ENCODE peak calls at places on chromosome 12, in ten cellular contexts. N is adrenal gland, Q is thoracic aorta, V is GM06990, C is IMR-90, T is upper lobe of right lung, Y is heart right ventricle, K is tibial artery, X is pancreas, B is breast epithelium. R is an unnamed sample. For H3K36me3, the result is how much of the 10 kb centered on the place peaks cover.

GRCh38 chr12:10213168-10214130 is 772 bp downstream of the GABARAPL1 start:
- DNase-seq in N (peak), Q (peak), V (peak), C (peak), T (peak), Y (peak), K (peak), X (peak), B (peak), R (peak)

GRCh38 chr12:100716949-100717732 is 77.4 kb upstream of the ANO4 start:
- DNase-seq in N (no peak), Q (no peak), V (no peak), C (no peak), T (no peak), Y (peak), K (no peak), X (no peak), B (no peak), R (no peak)

GRCh38 chr12:52044284-52044983 is 6.8 kb upstream of the NR4A1 start:
- DNase-seq in N (peak), Q (no peak), V (no peak), C (no peak), T (peak), Y (peak), K (peak), X (peak), B (peak), R (no peak)

GRCh38 chr12:89351489-89352241 is 636 bp downstream of the DUSP6 start:
- DNase-seq in N (peak), Q (no peak), V (peak), C (peak), T (peak), Y (peak), K (no peak), X (peak), B (no peak), R (peak)

GRCh38 chr12:1246637-1247036 is 255.6 kb downstream of the ERC1 start:
- DNase-seq in N (no peak), Q (no peak), V (no peak), C (no peak), T (no peak), Y (no peak), K (no peak), X (no peak), B (no peak), R (no peak)

GRCh38 chr12:3133410-3133793 is 56.2 kb downstream of the TSPAN9 start:
- DNase-seq in N (no peak), Q (no peak), V (no peak), C (peak), T (no peak), Y (no peak), K (no peak), X (no peak), B (no peak), R (no peak)

GRCh38 chr12:110244829-110245228 is 36.2 kb upstream of the ATP2A2 start:
- DNase-seq in N (peak), Q (no peak), V (no peak), C (no peak), T (no peak), Y (peak), K (no peak), X (no peak), B (no peak), R (no peak)

GRCh38 chr12:107948675-107949074 is 174.2 kb downstream of the ASCL4 start:
- DNase-seq in N (no peak), Q (no peak), V (no peak), C (no peak), T (no peak), Y (no peak), K (no peak), X (no peak), B (no peak), R (no peak)

GRCh38 chr12:121975029-121975428 is 46.7 kb upstream of the BCL7A start:
- DNase-seq in N (no peak), Q (no peak), V (no peak), C (no peak), T (no peak), Y (no peak), K (no peak), X (no peak), B (no peak), R (no peak)

GRCh38 chr12:3747543-3747942 is 5.4 kb downstream of the CRACR2A start:
- DNase-seq in N (peak), Q (no peak), V (no peak), C (no peak), T (no peak), Y (no peak), K (no peak), X (no peak), B (no peak), R (no peak)

GRCh38 chr12:69553626-69554248 is 31.5 kb upstream of the CCT2 start:
- DNase-seq in N (no peak), Q (no peak), V (no peak), C (peak), T (no peak), Y (no peak), K (no peak), X (peak), B (peak), R (no peak)

GRCh38 chr12:67088401-67089118 is 180.6 kb upstream of the CAND1 start:
- DNase-seq in N (no peak), Q (no peak), V (no peak), C (no peak), T (no peak), Y (no peak), K (no peak), X (no peak), B (no peak), R (no peak)

GRCh38 chr12:129903092-129903945 is 506 bp downstream of the TMEM132D start:
- DNase-seq in N (no peak), Q (no peak), V (no peak), C (no peak), T (no peak), Y (no peak), K (no peak), X (no peak), B (no peak), R (no peak)

GRCh38 chr12:109833307-109834189 is at the start of gene TRPV4:
- DNase-seq in N (no peak), Q (no peak), V (no peak), C (peak), T (peak), Y (peak), K (no peak), X (peak), B (no peak), R (no peak)

GRCh38 chr12:85626031-85626781 is 210.0 kb downstream of the RASSF9 start:
- DNase-seq in N (no peak), Q (no peak), V (no peak), C (peak), T (no peak), Y (no peak), K (no peak), X (no peak), B (no peak), R (no peak)

GRCh38 chr12:1256991-1257390 is 266.0 kb downstream of the ERC1 start:
- DNase-seq in N (no peak), Q (no peak), V (no peak), C (no peak), T (no peak), Y (no peak), K (no peak), X (no peak), B (no peak), R (no peak)

GRCh38 chr12:3869860-3870259 is 3.3 kb downstream of the PARP11 start:
- DNase-seq in N (no peak), Q (no peak), V (peak), C (no peak), T (no peak), Y (no peak), K (no peak), X (no peak), B (no peak), R (peak)

GRCh38 chr12:114648711-114649110 is 35.3 kb downstream of the TBX3 start:
- DNase-seq in N (no peak), Q (no peak), V (no peak), C (no peak), T (no peak), Y (no peak), K (no peak), X (no peak), B (no peak), R (no peak)

GRCh38 chr12:106418970-106419369 is 61.4 kb downstream of the POLR3B start:
- DNase-seq in N (no peak), Q (no peak), V (no peak), C (no peak), T (no peak), Y (no peak), K (no peak), X (no peak), B (no peak), R (no peak)

GRCh38 chr12:11884661-11885060 is 186.1 kb upstream of the BCL2L14 start:
- DNase-seq in N (no peak), Q (no peak), V (no peak), C (peak), T (no peak), Y (no peak), K (no peak), X (no peak), B (no peak), R (no peak)

GRCh38 chr12:130925616-130926015 is 28.1 kb upstream of the ADGRD1 start:
- DNase-seq in N (no peak), Q (no peak), V (no peak), C (peak), T (no peak), Y (no peak), K (no peak), X (no peak), B (no peak), R (no peak)

GRCh38 chr12:65533177-65533883 is 254.8 kb downstream of the MSRB3 start:
- DNase-seq in N (no peak), Q (no peak), V (no peak), C (peak), T (no peak), Y (no peak), K (no peak), X (no peak), B (no peak), R (no peak)

GRCh38 chr12:92457458-92458195 is 245.2 kb upstream of the PLEKHG7 start:
- DNase-seq in N (no peak), Q (no peak), V (no peak), C (no peak), T (no peak), Y (no peak), K (no peak), X (no peak), B (no peak), R (no peak)

DNA sequence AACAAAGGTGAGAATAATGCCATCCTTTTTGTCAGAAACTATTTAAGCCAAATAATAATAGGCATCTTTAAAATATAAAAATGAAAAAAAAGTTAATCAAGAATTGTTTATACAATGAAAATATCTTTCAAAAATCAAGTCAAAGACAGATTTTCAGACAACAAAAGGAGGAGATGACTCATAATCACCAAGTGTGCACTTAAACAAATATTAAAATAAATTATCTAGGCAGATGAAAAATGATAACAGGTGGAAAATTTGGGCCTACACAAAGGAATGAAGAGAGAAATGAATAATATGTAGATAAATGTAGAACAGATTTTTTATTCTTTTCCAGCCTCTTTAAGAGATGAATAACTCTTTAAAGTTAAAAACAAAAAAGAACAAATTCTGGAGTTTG is 250.0 kb upstream of the PLEKHG7 start:
- DNase-seq in N (no peak), Q (no peak), V (no peak), C (no peak), T (no peak), Y (no peak), K (no peak), X (no peak), B (no peak), R (no peak)
- H3K36me3 ChIP-seq in N (under half), Q (under half), V (under half), C (under half), T (under half), Y (under half), K (under half), X (under half), B (under half), R (under half)

DNA sequence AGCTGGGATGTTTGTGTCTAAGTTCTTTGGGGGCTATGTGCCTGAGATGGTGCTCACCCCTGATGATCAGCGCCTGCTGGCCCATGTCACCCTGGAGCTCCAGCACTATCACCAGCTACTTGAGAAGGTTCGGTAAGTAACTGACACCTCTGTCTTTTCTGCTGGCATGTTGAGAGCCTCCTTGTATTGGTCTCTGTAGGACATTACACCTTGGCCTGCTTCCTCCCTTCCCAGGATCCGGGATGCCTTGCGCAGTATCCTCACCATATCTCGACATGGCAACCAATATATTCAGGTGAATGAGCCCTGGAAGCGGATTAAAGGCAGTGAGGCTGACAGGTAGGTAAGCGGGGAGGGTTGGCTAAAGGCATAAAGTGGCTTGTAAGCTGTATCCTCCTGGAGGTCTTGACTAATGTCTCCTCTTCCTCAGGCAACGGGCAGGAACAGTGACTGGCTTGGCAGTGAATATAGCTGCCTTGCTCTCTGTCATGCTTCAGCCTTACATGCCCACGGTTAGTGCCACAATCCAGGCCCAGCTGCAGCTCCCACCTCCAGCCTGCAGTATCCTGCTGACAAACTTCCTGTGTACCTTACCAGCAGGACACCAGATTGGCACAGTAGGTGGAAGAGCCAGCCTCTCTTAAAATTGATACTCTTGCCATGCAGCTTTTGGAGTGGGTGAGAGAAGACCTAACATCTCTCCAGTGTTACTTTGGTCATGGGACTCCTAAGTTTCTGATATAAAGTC is 5.4 kb downstream of the DDIT3 start:
- DNase-seq in N (no peak), Q (no peak), V (no peak), C (no peak), T (no peak), Y (no peak), K (no peak), X (no peak), B (no peak), R (no peak)
- H3K36me3 ChIP-seq in N (under half), Q (half or more), V (under half), C (half or more), T (half or more), Y (half or more), K (half or more), X (under half), B (under half), R (under half)

DNA sequence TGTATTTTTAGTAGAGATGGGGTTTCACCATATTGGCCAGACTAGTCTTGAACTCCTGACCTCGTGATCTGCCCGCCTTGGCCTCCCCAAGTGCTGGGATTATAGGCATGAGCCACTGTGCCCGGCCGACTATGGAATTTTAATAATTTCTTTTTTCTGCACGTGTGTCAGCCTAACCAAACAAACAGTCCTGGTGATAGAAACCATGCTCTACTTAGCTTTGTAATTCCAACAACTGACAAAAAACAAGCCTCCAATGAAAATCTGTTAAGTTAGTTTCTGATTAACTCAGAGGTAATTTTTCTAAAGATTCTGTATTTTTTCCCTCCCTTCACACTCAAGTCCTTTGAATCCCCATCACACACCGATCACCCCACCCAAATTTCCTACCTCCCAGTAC is 15.3 kb downstream of the COQ10A start:
- DNase-seq in N (no peak), Q (no peak), V (no peak), C (no peak), T (peak), Y (no peak), K (no peak), X (no peak), B (no peak), R (no peak)
- H3K36me3 ChIP-seq in N (under half), Q (half or more), V (under half), C (half or more), T (half or more), Y (half or more), K (half or more), X (under half), B (under half), R (under half)

DNA sequence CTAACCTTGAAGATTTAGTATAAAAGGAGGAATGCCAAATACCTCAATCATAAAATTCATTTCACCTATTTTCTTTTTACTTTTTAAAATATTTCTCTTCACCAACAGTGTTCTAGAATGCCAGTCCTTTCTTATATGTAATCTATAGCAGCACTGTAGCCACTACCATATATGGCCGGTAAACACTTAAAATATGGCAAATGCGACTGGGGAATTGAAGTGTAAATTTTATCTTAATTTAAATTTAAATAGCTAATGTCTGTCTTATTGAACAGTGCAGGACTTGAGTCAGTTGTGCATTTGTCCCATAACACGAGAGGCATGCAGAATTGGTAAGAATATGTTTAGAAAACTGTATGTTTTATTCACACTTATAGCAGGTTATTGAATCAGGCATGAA is 50.1 kb downstream of the WASHC4 start:
- DNase-seq in N (no peak), Q (no peak), V (no peak), C (no peak), T (no peak), Y (no peak), K (no peak), X (no peak), B (no peak), R (no peak)
- H3K36me3 ChIP-seq in N (under half), Q (under half), V (under half), C (under half), T (half or more), Y (half or more), K (half or more), X (under half), B (under half), R (under half)

GRCh38 chr12:45944771-45945170 is 45.6 kb downstream of the SCAF11 start:
- DNase-seq in N (no peak), Q (no peak), V (no peak), C (no peak), T (no peak), Y (no peak), K (no peak), X (no peak), B (no peak), R (no peak)
- H3K36me3 ChIP-seq in N (under half), Q (under half), V (under half), C (under half), T (half or more), Y (half or more), K (under half), X (under half), B (under half), R (half or more)

DNA sequence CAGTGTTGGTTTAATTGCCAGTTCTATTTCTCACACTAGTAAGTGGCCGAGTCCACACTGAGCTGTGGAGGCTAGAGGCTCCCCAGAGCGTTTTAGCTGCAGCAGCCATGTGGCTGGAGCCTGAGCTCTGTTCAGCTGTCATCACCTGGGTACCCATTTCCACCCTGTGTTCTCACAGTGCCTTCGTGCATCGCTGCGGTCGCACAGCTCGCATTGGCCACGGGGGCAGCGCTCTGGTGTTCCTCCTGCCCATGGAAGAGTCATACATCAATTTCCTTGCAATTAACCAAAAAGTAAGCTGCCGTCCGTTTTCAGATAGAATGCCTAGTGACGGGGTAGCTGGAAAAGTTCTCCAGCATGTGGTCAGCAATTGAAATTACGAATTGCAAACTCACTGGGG is 15.7 kb downstream of the DDX55 start:
- DNase-seq in N (no peak), Q (no peak), V (no peak), C (no peak), T (peak), Y (no peak), K (no peak), X (no peak), B (no peak), R (no peak)
- H3K36me3 ChIP-seq in N (under half), Q (half or more), V (under half), C (half or more), T (half or more), Y (half or more), K (half or more), X (half or more), B (under half), R (under half)